ENCODE peak calls at places on chromosomes 2 and 18, in seven cellular contexts. V is HCT116, N is K562, R is H1, E is HepG2, F is SK-N-SH, L is GM12878. X is an unnamed sample.

GRCh38 chr2:160581448-160581847 is 87.8 kb upstream of the RBMS1 start:
- DNase-seq in V (no peak), F (no peak), L (no peak), R (peak; percentile 10), N (no peak), E (no peak), X (no peak)

GRCh38 chr2:121420486-121420885 is 110.2 kb upstream of the RNU4ATAC start:
- DNase-seq in L (no peak), R (no peak), V (no peak), E (no peak), N (no peak), F (no peak), X (no peak)

GRCh38 chr2:41600460-41600859 is 447.4 kb upstream of the PKDCC start:
- DNase-seq in V (no peak), R (no peak), F (no peak), L (no peak), E (no peak), N (no peak), X (no peak)

GRCh38 chr2:151878655-151879563 is 50.7 kb upstream of the ARL5A start:
- DNase-seq in N (peak; percentile 8), R (no peak), F (no peak), V (peak; percentile 46), L (no peak), E (peak; percentile 83), X (no peak)

GRCh38 chr2:231124833-231125232 is at the start of gene HTR2B:
- DNase-seq in E (no peak), R (no peak), F (peak; percentile 62), N (no peak), L (no peak), V (no peak), X (no peak)

GRCh38 chr2:17429130-17429529 is 89.1 kb downstream of the RAD51AP2 start:
- DNase-seq in L (no peak), N (no peak), R (no peak), F (no peak), V (no peak), E (no peak), X (no peak)

GRCh38 chr2:238161291-238162051 is 2.7 kb downstream of the ERFE start:
- DNase-seq in V (no peak), N (no peak), R (no peak), E (no peak), L (no peak), F (peak; percentile 22), X (no peak)

GRCh38 chr2:185793532-185794073 is 55.0 kb downstream of the FSIP2 start:
- DNase-seq in E (no peak), N (no peak), V (no peak), R (no peak), F (no peak), L (no peak), X (no peak)

GRCh38 chr2:134367915-134368911 is 114.3 kb downstream of the MGAT5 start:
- DNase-seq in V (no peak), F (no peak), L (no peak), R (no peak), E (peak; percentile 69), N (no peak), X (no peak)

GRCh38 chr2:223815186-223815883 is 22.0 kb downstream of the AP1S3 start:
- DNase-seq in V (peak; percentile 100), R (no peak), F (peak; percentile 26), E (peak; percentile 58), L (no peak), N (no peak), X (no peak)

GRCh38 chr18:74064510-74064909 is 83.1 kb downstream of the FBXO15 start:
- DNase-seq in V (no peak), N (no peak), R (no peak), E (no peak), F (no peak), L (no peak), X (no peak)

GRCh38 chr18:55763298-55763697 is 175.3 kb upstream of the TCF4 start:
- DNase-seq in F (no peak), R (no peak), V (no peak), E (no peak), N (no peak), L (no peak), X (no peak)

GRCh38 chr2:221423212-221423804 is 148.8 kb downstream of the EPHA4 start:
- DNase-seq in N (no peak), E (no peak), L (no peak), F (no peak), R (no peak), V (no peak), X (no peak)

GRCh38 chr2:113838277-113838676 is 51.6 kb upstream of the ACTR3 start:
- DNase-seq in F (no peak), N (no peak), V (no peak), E (peak; percentile 37), L (no peak), R (no peak), X (no peak)

GRCh38 chr2:2698182-2699116 is 367.4 kb upstream of the MYT1L start:
- DNase-seq in N (peak; percentile 31), F (peak; percentile 74), L (no peak), E (peak; percentile 21), V (peak; percentile 22), R (no peak), X (peak; percentile 17)
- TF ChIP-seq JUND in N (no peak), F (no peak), L (no peak), E (no peak), V (no peak), R (no peak), X (no peak)

GRCh38 chr18:44098551-44099098 is 582.1 kb upstream of the SETBP1 start:
- DNase-seq in N (no peak), F (no peak), R (peak; percentile 36), L (no peak), V (no peak), E (no peak), X (no peak)

GRCh38 chr18:44096016-44096415 is 584.7 kb upstream of the SETBP1 start:
- DNase-seq in V (no peak), N (no peak), R (no peak), L (no peak), F (no peak), E (no peak), X (no peak)

GRCh38 chr18:44090453-44090852 is 590.2 kb upstream of the SETBP1 start:
- DNase-seq in N (no peak), L (no peak), E (no peak), V (no peak), R (no peak), F (no peak), X (no peak)

DNA sequence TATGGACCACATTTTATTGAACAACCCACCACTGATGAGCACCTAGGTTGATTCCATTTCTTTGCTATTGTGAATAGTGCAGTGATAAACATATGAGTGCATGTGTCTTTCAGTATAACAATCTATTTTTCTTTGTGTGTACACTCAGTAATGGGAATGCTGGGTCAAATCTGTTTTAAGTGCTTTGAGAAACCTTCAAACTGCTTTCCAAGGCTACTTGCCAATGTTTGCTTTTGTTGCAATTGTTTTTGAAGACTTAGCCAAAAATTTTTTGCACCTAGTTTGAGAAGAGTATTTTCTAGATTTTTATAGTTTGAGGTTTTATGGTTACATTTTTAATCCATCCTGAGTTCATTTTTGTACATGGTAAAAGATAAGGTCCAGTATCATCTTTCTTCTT is 587.4 kb upstream of the SETBP1 start:
- DNase-seq in F (no peak), V (no peak), R (no peak), L (no peak), N (no peak), E (no peak), X (peak; percentile 9)
- TF ChIP-seq JUND in F (no peak), V (no peak), R (no peak), L (no peak), N (no peak), E (no peak), X (no peak)

GRCh38 chr2:206979365-206979764 is 40.0 kb downstream of the CPO start:
- DNase-seq in E (no peak), F (no peak), R (no peak), L (no peak), V (no peak), N (no peak), X (no peak)

GRCh38 chr2:206969192-206969591 is 29.9 kb downstream of the CPO start:
- DNase-seq in R (no peak), V (no peak), L (no peak), N (no peak), F (no peak), E (no peak), X (no peak)

GRCh38 chr2:206971805-206972204 is 32.5 kb downstream of the CPO start:
- DNase-seq in E (no peak), N (no peak), L (no peak), F (no peak), V (no peak), R (no peak), X (no peak)

GRCh38 chr2:206970589-206971375 is 31.5 kb downstream of the CPO start:
- DNase-seq in F (no peak), R (no peak), N (no peak), E (no peak), L (no peak), V (no peak), X (no peak)

GRCh38 chr2:206974556-206974955 is 35.2 kb downstream of the CPO start:
- DNase-seq in F (no peak), V (no peak), R (no peak), L (no peak), N (no peak), E (no peak), X (no peak)
- TF ChIP-seq JUND in F (no peak), V (no peak), R (no peak), L (no peak), N (no peak), E (no peak), X (no peak)

GRCh38 chr18:49755489-49755888 is 57.8 kb downstream of the ACAA2 start:
- DNase-seq in L (no peak), E (no peak), V (no peak), R (no peak), N (no peak), F (no peak), X (no peak)

GRCh38 chr18:49758263-49758610 is 55.1 kb downstream of the ACAA2 start:
- DNase-seq in E (no peak), L (no peak), F (no peak), R (no peak), N (no peak), V (no peak), X (no peak)

GRCh38 chr18:49757513-49758262 is 55.6 kb downstream of the ACAA2 start:
- DNase-seq in R (no peak), L (no peak), N (peak; percentile 33), F (peak; percentile 61), E (no peak), V (peak; percentile 28), X (peak; percentile 49)

GRCh38 chr18:49756135-49756534 is 57.2 kb downstream of the ACAA2 start:
- DNase-seq in R (no peak), E (no peak), N (no peak), V (no peak), L (no peak), F (no peak), X (no peak)

DNA sequence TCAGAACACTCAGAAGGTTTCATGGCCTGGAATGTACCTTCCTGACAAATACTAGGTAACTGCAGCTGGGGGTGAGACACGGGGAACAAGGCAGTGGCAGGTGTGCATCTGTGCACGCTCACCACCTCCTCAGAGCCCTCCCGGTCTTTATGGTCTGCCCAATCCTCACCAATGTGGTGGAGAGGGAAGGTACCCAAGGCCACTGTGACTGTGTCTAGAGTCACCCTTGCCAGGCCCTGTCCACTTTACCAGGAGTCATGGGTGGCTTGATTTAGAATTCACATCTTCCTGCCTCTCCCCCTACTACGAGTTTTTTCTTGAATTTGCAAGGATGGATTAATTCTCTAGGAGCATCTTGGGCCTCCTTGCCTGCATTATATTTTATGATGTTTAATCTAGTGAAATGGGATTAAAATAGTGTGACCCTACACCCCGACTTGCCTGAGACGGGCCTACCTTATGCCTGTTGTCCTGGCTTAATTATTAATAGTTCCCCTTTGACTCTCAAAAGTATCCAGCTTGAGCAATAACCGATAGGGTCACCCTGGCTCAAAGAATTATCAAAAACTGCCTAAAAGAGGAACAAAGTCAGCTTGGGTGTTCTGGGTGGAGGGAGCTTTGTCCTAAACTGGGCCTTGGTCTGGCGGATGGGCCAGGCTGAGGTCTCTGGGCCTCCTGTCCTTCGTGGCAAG is 56.5 kb downstream of the ACAA2 start:
- DNase-seq in L (no peak), V (no peak), E (no peak), F (no peak), R (no peak), N (no peak), X (no peak)
- TF ChIP-seq JUND in L (no peak), V (no peak), E (no peak), F (no peak), R (no peak), N (no peak), X (no peak)

X was measured in T47D.